ENCODE peak calls at places on chromosomes 4 and X, in four cellular contexts. X, Q, R and O are unnamed samples.

GRCh38 chr4:3255611-3256186 is 6.7 kb downstream of the MSANTD1 start:
- DNase-seq in X (no peak), Q (no peak), R (no peak), O (no peak)

GRCh38 chrX:154596290-154596929 is 11.5 kb downstream of the CTAG1A start:
- DNase-seq in X (no peak), Q (peak; percentile 2), R (no peak), O (no peak)

GRCh38 chr4:177461606-177462005 is 19.4 kb upstream of the AGA start:
- DNase-seq in X (no peak), R (no peak), Q (no peak), O (no peak)

GRCh38 chrX:28058906-28059305 is 77.7 kb upstream of the DCAF8L1 start:
- DNase-seq in X (no peak), R (no peak), Q (no peak), O (no peak)

GRCh38 chr4:184014301-184014700 is 109.2 kb downstream of the STOX2 start:
- DNase-seq in X (no peak), R (no peak), Q (no peak), O (no peak)

GRCh38 chr4:8886625-8887406 is 15.2 kb upstream of the HMX1 start:
- DNase-seq in X (no peak), Q (no peak), R (no peak), O (no peak)

GRCh38 chrX:133307637-133308485 is 89.7 kb upstream of the TFDP3 start:
- DNase-seq in X (no peak), Q (no peak), R (peak; percentile 8), O (no peak)

GRCh38 chr4:8330821-8331566 is 61.4 kb downstream of the HTRA3 start:
- DNase-seq in R (no peak), Q (no peak), X (no peak), O (no peak)

GRCh38 chr4:24794916-24795665 is at the start of gene SOD3:
- DNase-seq in Q (no peak), X (no peak), R (peak; percentile 69), O (no peak)

GRCh38 chr4:70326052-70326451 is 8.7 kb upstream of the CABS1 start:
- DNase-seq in X (no peak), R (no peak), Q (no peak), O (no peak)